ENCODE peak calls at places on chromosomes 16 and 17, in seven cellular contexts. O, K, P, V, G, Q and C are unnamed samples.

GRCh38 chr16:84612686-84613085 is 5.2 kb downstream of the COTL1 start:
- DNase-seq in O (no peak), K (no peak), P (no peak), V (no peak), G (no peak), Q (no peak), C (no peak)

GRCh38 chr17:74453665-74454196 is 12.7 kb upstream of the CD300A start:
- DNase-seq in O (no peak), K (peak; percentile 94), P (no peak), V (no peak), G (peak; percentile 98), Q (no peak), C (no peak)

GRCh38 chr16:84864266-84864955 is 44.6 kb downstream of the CRISPLD2 start:
- DNase-seq in O (no peak), K (no peak), P (no peak), V (no peak), G (no peak), Q (no peak), C (no peak)

GRCh38 chr16:19188406-19188805 is 20.4 kb downstream of the SYT17 start:
- DNase-seq in O (no peak), K (no peak), P (no peak), V (no peak), G (no peak), Q (no peak), C (no peak)

GRCh38 chr17:68301438-68301959 is 10.2 kb downstream of the ARSG start:
- DNase-seq in O (no peak), K (no peak), P (no peak), V (no peak), G (no peak), Q (no peak), C (peak; percentile 76)

GRCh38 chr17:48030531-48030930 is 7.1 kb downstream of the COPZ2 start:
- DNase-seq in O (no peak), K (no peak), P (no peak), V (no peak), G (no peak), Q (no peak), C (no peak)

GRCh38 chr17:49343273-49343672 is 18.8 kb downstream of the ZNF652 start:
- DNase-seq in O (no peak), K (no peak), P (no peak), V (no peak), G (no peak), Q (no peak), C (no peak)

GRCh38 chr16:17548825-17549224 is 78.1 kb upstream of the XYLT1 start:
- DNase-seq in O (no peak), K (no peak), P (no peak), V (no peak), G (no peak), Q (no peak), C (no peak)

GRCh38 chr17:76135810-76136188 is 5.2 kb downstream of the FOXJ1 start:
- DNase-seq in O (no peak), K (no peak), P (no peak), V (no peak), G (no peak), Q (no peak), C (no peak)

GRCh38 chr16:8330761-8331160 is 259.6 kb downstream of the TMEM114 start:
- DNase-seq in O (no peak), K (no peak), P (no peak), V (no peak), G (no peak), Q (no peak), C (no peak)

GRCh38 chr16:85906349-85906748 is 7.4 kb downstream of the IRF8 start:
- DNase-seq in O (no peak), K (no peak), P (no peak), V (no peak), G (no peak), Q (no peak), C (no peak)